ENCODE peak calls at places on chromosomes 4 and X, in ten cellular contexts. F is H1, J is H9, Y is dorsolateral prefrontal cortex, H is hepatocyte, B is spleen, T is GM12865, A is neural crest cell, R is coronary artery, U is esophagus muscularis mucosa. V is an unnamed sample.

GRCh38 chr4:792729-793108 is 33.2 kb downstream of the CPLX1 start:
- DNase-seq in F (no peak), J (no peak), Y (no peak), H (no peak), B (no peak), T (peak; percentile 73), A (no peak), R (no peak), U (no peak), V (no peak)

GRCh38 chrX:67544871-67545771 is 1.3 kb downstream of the AR start:
- DNase-seq in F (no peak), J (peak; percentile 33), Y (peak; percentile 17), H (peak; percentile 44), B (peak; percentile 69), T (no peak), A (peak; percentile 4), R (no peak), U (no peak), V (no peak)

GRCh38 chr4:136106753-136107152 is 1425.5 kb downstream of the PCDH18 start:
- DNase-seq in F (no peak), J (no peak), Y (no peak), H (no peak), B (no peak), T (no peak), A (no peak), R (no peak), U (no peak), V (no peak)

GRCh38 chr4:146654976-146655761 is 16.5 kb downstream of the POU4F2 start:
- DNase-seq in F (no peak), J (peak; percentile 71), Y (no peak), H (peak; percentile 56), B (no peak), T (no peak), A (peak; percentile 41), R (no peak), U (no peak), V (no peak)

GRCh38 chr4:25795566-25796454 is 67.0 kb downstream of the SEL1L3 start:
- DNase-seq in F (peak; percentile 53), J (peak; percentile 73), Y (no peak), H (peak; percentile 48), B (no peak), T (no peak), A (peak; percentile 40), R (no peak), U (no peak), V (no peak)

GRCh38 chrX:122440832-122441231 is 743.2 kb upstream of the GRIA3 start:
- DNase-seq in F (no peak), J (no peak), Y (no peak), H (no peak), B (no peak), T (no peak), A (no peak), R (no peak), U (no peak), V (no peak)

GRCh38 chrX:110182362-110182761 is 135.5 kb downstream of the AMMECR1 start:
- DNase-seq in F (no peak), J (no peak), Y (no peak), H (no peak), B (peak; percentile 35), T (peak; percentile 26), A (no peak), R (no peak), U (no peak), V (no peak)

GRCh38 chr4:183068502-183068901 is 30.6 kb upstream of the WWC2 start:
- DNase-seq in F (no peak), J (no peak), Y (no peak), H (no peak), B (no peak), T (no peak), A (no peak), R (no peak), U (no peak), V (no peak)

GRCh38 chr4:41878170-41878941 is 56.9 kb upstream of the TMEM33 start:
- DNase-seq in F (no peak), J (peak; percentile 39), Y (no peak), H (no peak), B (peak; percentile 62), T (no peak), A (no peak), R (no peak), U (no peak), V (no peak)

GRCh38 chrX:68720851-68721250 is 73.4 kb downstream of the STARD8 start:
- DNase-seq in F (no peak), J (no peak), Y (no peak), H (no peak), B (no peak), T (no peak), A (no peak), R (no peak), U (no peak), V (no peak)

GRCh38 chrX:68721546-68721945 is 74.1 kb downstream of the STARD8 start:
- DNase-seq in F (no peak), J (no peak), Y (no peak), H (no peak), B (peak; percentile 67), T (no peak), A (no peak), R (no peak), U (no peak), V (no peak)

GRCh38 chrX:68718443-68718820 is 71.0 kb downstream of the STARD8 start:
- DNase-seq in F (no peak), J (no peak), Y (no peak), H (no peak), B (peak; percentile 61), T (no peak), A (no peak), R (no peak), U (no peak), V (no peak)

GRCh38 chrX:68719181-68719903 is 71.9 kb downstream of the STARD8 start:
- DNase-seq in F (no peak), J (no peak), Y (no peak), H (no peak), B (peak; percentile 72), T (no peak), A (no peak), R (no peak), U (no peak), V (no peak)

GRCh38 chrX:68719904-68720614 is 72.6 kb downstream of the STARD8 start:
- DNase-seq in F (no peak), J (no peak), Y (no peak), H (no peak), B (peak; percentile 65), T (no peak), A (no peak), R (no peak), U (no peak), V (no peak)
- TF ChIP-seq CTCF in F (peak; percentile 17), J (peak; percentile 46), Y (no peak), H (no peak), B (peak; percentile 24), T (no peak), A (peak; percentile 19), R (no peak), U (no peak), V (no peak)

GRCh38 chr4:173777921-173778320 is 247.9 kb upstream of the HAND2 start:
- DNase-seq in F (no peak), J (no peak), Y (no peak), H (no peak), B (no peak), T (no peak), A (no peak), R (no peak), U (no peak), V (no peak)

GRCh38 chr4:173782660-173783059 is 252.6 kb upstream of the HAND2 start:
- DNase-seq in F (no peak), J (no peak), Y (no peak), H (no peak), B (no peak), T (no peak), A (no peak), R (no peak), U (no peak), V (no peak)

DNA sequence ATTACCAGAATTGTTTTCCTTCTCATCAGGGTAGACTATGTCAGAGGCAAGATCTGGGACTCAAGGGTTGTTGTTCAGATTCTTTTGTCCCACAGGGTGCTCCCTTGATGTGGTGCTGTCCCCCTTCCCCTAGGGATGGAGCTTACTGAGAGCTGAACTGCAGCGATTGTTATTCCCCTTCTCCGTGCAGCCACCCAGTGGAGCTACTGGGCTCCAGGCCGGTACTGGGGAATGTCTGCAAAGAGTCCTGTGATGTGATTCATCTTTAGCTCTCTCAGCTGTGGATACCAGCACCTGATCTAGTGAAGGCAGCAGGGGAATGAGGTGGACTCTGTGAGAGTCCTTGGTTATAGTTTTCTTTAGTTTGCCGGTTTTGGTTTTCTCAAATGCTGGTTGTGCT is 247.4 kb upstream of the HAND2 start:
- DNase-seq in F (no peak), J (no peak), Y (no peak), H (no peak), B (peak; percentile 45), T (no peak), A (no peak), R (no peak), U (no peak), V (no peak)
- TF ChIP-seq CTCF in F (no peak), J (no peak), Y (no peak), H (no peak), B (no peak), T (no peak), A (no peak), R (no peak), U (no peak), V (no peak)

DNA sequence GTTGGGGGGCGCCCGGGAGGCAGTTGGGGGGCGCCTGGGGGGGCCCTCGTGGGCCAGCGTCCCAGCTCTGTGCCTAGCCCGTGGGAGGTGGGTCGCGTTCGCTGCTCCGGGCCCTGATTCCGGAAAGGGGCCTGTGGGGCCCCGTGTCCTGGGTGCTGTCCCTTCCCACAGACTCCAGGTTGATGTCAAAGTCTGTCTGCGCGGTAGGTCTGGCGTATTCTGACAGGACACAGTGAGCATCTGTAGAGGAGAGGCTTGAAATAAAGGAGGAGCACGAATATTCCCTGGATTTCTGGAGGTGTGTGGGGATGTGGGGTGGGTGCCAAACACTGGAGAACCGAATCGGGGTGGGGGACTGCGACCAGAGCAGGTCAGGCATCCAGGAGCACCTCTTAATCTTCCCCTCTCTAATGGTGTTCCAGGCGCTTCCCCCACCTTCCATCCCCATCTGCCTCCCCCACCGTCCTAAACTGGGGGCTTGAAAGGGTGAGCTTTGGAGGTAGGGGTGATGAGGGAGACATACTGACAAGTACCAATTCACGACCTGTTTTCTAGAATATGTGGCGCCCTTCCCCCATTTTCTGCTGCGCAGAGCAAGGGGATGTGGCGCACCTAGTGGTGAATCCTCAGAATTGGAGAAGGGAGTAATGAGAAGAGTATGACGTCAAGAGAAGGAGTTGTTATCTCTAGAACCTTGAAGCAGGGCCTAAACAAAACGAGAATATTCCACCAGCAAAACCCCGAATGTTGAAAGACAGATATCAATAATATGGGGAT is 873 bp downstream of the GPRASP1 start:
- DNase-seq in F (no peak), J (no peak), Y (no peak), H (peak; percentile 60), B (no peak), T (no peak), A (peak; percentile 6), R (no peak), U (no peak), V (no peak)
- TF ChIP-seq CTCF in F (peak; percentile 31), J (peak; percentile 65), Y (peak; percentile 53), H (peak; percentile 55), B (peak; percentile 62), T (no peak), A (peak; percentile 67), R (peak; percentile 20), U (peak; percentile 36), V (no peak)

DNA sequence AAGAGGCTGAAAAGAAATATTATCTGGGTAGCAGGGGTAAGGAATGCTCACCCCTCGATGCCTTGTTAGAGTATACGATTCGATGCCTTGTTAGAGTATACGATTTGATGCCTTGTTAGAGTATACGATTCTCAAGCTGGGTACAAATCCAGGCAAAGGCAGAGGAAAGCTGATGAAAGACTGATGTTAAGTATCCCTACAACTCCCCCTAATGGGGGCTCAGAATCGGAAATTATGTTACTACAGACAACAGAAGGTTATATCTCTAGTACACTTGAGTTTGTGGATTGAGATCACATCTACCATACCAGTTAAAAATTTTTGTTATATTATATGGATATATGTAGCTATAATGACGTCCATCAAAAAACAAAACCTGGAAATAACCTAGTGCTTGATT is 4.8 kb downstream of the LRRC66 start:
- DNase-seq in F (no peak), J (no peak), Y (no peak), H (peak; percentile 21), B (no peak), T (no peak), A (no peak), R (no peak), U (no peak), V (no peak)
- TF ChIP-seq CTCF in F (peak; percentile 31), J (peak; percentile 57), Y (no peak), H (peak; percentile 35), B (no peak), T (no peak), A (no peak), R (no peak), U (no peak), V (no peak)